ENCODE peak calls at places on chromosomes 13 and 19, in nine cellular contexts. One of them, this sample, is unnamed.
A peak's percentile ranks its signal among the peaks of the same experiment; 100 is the strongest.

GRCh38 chr13:33236021-33236420 is 49.5 kb downstream of the STARD13 start:
- DNase-seq in activated CD8-positive, alpha-beta memory T cell treated with anti-CD3 and anti-CD28 coated beads for 24 hours: no peak
- DNase-seq in Panc1: no peak
- DNase-seq in stimulated activated naive CD8-positive, alpha-beta T cell treated with anti-CD3 and anti-CD28 coated beads, Interleukin-15, Interleukin-2, amounts not matched to agents 100 U/mL and 50 U/mL, for 24 hours: no peak
- DNase-seq in H9: no peak
- DNase-seq in IMR-90: peak; percentile 80
- DNase-seq in cardiac fibroblast: peak; percentile 64
- DNase-seq in HFFc6: peak; percentile 65
- DNase-seq in BJ: peak; percentile 63
- DNase-seq in this sample: no peak

GRCh38 chr13:77028202-77028601 is 1.2 kb upstream of the FBXL3 start:
- DNase-seq in activated CD8-positive, alpha-beta memory T cell treated with anti-CD3 and anti-CD28 coated beads for 24 hours: no peak
- DNase-seq in Panc1: no peak
- DNase-seq in stimulated activated naive CD8-positive, alpha-beta T cell treated with anti-CD3 and anti-CD28 coated beads, Interleukin-15, Interleukin-2, amounts not matched to agents 100 U/mL and 50 U/mL, for 24 hours: no peak
- DNase-seq in H9: no peak
- DNase-seq in IMR-90: no peak
- DNase-seq in cardiac fibroblast: peak; percentile 36
- DNase-seq in HFFc6: peak; percentile 6
- DNase-seq in BJ: no peak
- DNase-seq in this sample: peak; percentile 57

GRCh38 chr19:49243129-49243528 is 81.9 kb downstream of the SLC6A16 start:
- DNase-seq in activated CD8-positive, alpha-beta memory T cell treated with anti-CD3 and anti-CD28 coated beads for 24 hours: no peak
- DNase-seq in Panc1: no peak
- DNase-seq in stimulated activated naive CD8-positive, alpha-beta T cell treated with anti-CD3 and anti-CD28 coated beads, Interleukin-15, Interleukin-2, amounts not matched to agents 100 U/mL and 50 U/mL, for 24 hours: no peak
- DNase-seq in H9: no peak
- DNase-seq in IMR-90: no peak
- DNase-seq in cardiac fibroblast: no peak
- DNase-seq in HFFc6: no peak
- DNase-seq in BJ: no peak
- DNase-seq in this sample: no peak

GRCh38 chr13:83765796-83766195 is 116.5 kb downstream of the SLITRK1 start:
- DNase-seq in activated CD8-positive, alpha-beta memory T cell treated with anti-CD3 and anti-CD28 coated beads for 24 hours: no peak
- DNase-seq in Panc1: no peak
- DNase-seq in stimulated activated naive CD8-positive, alpha-beta T cell treated with anti-CD3 and anti-CD28 coated beads, Interleukin-15, Interleukin-2, amounts not matched to agents 100 U/mL and 50 U/mL, for 24 hours: no peak
- DNase-seq in H9: no peak
- DNase-seq in IMR-90: no peak
- DNase-seq in cardiac fibroblast: no peak
- DNase-seq in HFFc6: no peak
- DNase-seq in BJ: no peak
- DNase-seq in this sample: no peak

GRCh38 chr19:5154129-5154798 is 185.4 kb downstream of the KDM4B start:
- DNase-seq in activated CD8-positive, alpha-beta memory T cell treated with anti-CD3 and anti-CD28 coated beads for 24 hours: peak; percentile 80
- DNase-seq in Panc1: no peak
- DNase-seq in stimulated activated naive CD8-positive, alpha-beta T cell treated with anti-CD3 and anti-CD28 coated beads, Interleukin-15, Interleukin-2, amounts not matched to agents 100 U/mL and 50 U/mL, for 24 hours: peak; percentile 73
- DNase-seq in H9: peak; percentile 79
- DNase-seq in IMR-90: no peak
- DNase-seq in cardiac fibroblast: peak; percentile 22
- DNase-seq in HFFc6: no peak
- DNase-seq in BJ: no peak
- DNase-seq in this sample: no peak

GRCh38 chr13:45872574-45872973 is 21.0 kb upstream of the SIAH3 start:
- DNase-seq in activated CD8-positive, alpha-beta memory T cell treated with anti-CD3 and anti-CD28 coated beads for 24 hours: no peak
- DNase-seq in Panc1: no peak
- DNase-seq in stimulated activated naive CD8-positive, alpha-beta T cell treated with anti-CD3 and anti-CD28 coated beads, Interleukin-15, Interleukin-2, amounts not matched to agents 100 U/mL and 50 U/mL, for 24 hours: no peak
- DNase-seq in H9: no peak
- DNase-seq in IMR-90: no peak
- DNase-seq in cardiac fibroblast: no peak
- DNase-seq in HFFc6: no peak
- DNase-seq in BJ: no peak
- DNase-seq in this sample: no peak

GRCh38 chr19:19533826-19534225 is 4.2 kb upstream of the CILP2 start:
- DNase-seq in activated CD8-positive, alpha-beta memory T cell treated with anti-CD3 and anti-CD28 coated beads for 24 hours: no peak
- DNase-seq in Panc1: no peak
- DNase-seq in stimulated activated naive CD8-positive, alpha-beta T cell treated with anti-CD3 and anti-CD28 coated beads, Interleukin-15, Interleukin-2, amounts not matched to agents 100 U/mL and 50 U/mL, for 24 hours: no peak
- DNase-seq in H9: no peak
- DNase-seq in IMR-90: no peak
- DNase-seq in cardiac fibroblast: no peak
- DNase-seq in HFFc6: no peak
- DNase-seq in BJ: no peak
- DNase-seq in this sample: no peak

GRCh38 chr13:27928353-27928804 is 8.6 kb downstream of the PDX1 start:
- DNase-seq in activated CD8-positive, alpha-beta memory T cell treated with anti-CD3 and anti-CD28 coated beads for 24 hours: no peak
- DNase-seq in Panc1: no peak
- DNase-seq in stimulated activated naive CD8-positive, alpha-beta T cell treated with anti-CD3 and anti-CD28 coated beads, Interleukin-15, Interleukin-2, amounts not matched to agents 100 U/mL and 50 U/mL, for 24 hours: no peak
- DNase-seq in H9: no peak
- DNase-seq in IMR-90: no peak
- DNase-seq in cardiac fibroblast: no peak
- DNase-seq in HFFc6: no peak
- DNase-seq in BJ: no peak
- DNase-seq in this sample: no peak

GRCh38 chr19:29983568-29983967 is 41.5 kb downstream of the URI1 start:
- DNase-seq in activated CD8-positive, alpha-beta memory T cell treated with anti-CD3 and anti-CD28 coated beads for 24 hours: no peak
- DNase-seq in Panc1: no peak
- DNase-seq in stimulated activated naive CD8-positive, alpha-beta T cell treated with anti-CD3 and anti-CD28 coated beads, Interleukin-15, Interleukin-2, amounts not matched to agents 100 U/mL and 50 U/mL, for 24 hours: no peak
- DNase-seq in H9: no peak
- DNase-seq in IMR-90: no peak
- DNase-seq in cardiac fibroblast: no peak
- DNase-seq in HFFc6: no peak
- DNase-seq in BJ: no peak
- DNase-seq in this sample: no peak

GRCh38 chr19:7898967-7899366 is 4.7 kb upstream of the MAP2K7 start:
- DNase-seq in activated CD8-positive, alpha-beta memory T cell treated with anti-CD3 and anti-CD28 coated beads for 24 hours: no peak
- DNase-seq in Panc1: no peak
- DNase-seq in stimulated activated naive CD8-positive, alpha-beta T cell treated with anti-CD3 and anti-CD28 coated beads, Interleukin-15, Interleukin-2, amounts not matched to agents 100 U/mL and 50 U/mL, for 24 hours: no peak
- DNase-seq in H9: no peak
- DNase-seq in IMR-90: no peak
- DNase-seq in cardiac fibroblast: no peak
- DNase-seq in HFFc6: no peak
- DNase-seq in BJ: no peak
- DNase-seq in this sample: no peak

GRCh38 chr13:100314132-100314910 is 225.4 kb downstream of the PCCA start:
- DNase-seq in activated CD8-positive, alpha-beta memory T cell treated with anti-CD3 and anti-CD28 coated beads for 24 hours: no peak
- DNase-seq in Panc1: no peak
- DNase-seq in stimulated activated naive CD8-positive, alpha-beta T cell treated with anti-CD3 and anti-CD28 coated beads, Interleukin-15, Interleukin-2, amounts not matched to agents 100 U/mL and 50 U/mL, for 24 hours: no peak
- DNase-seq in H9: no peak
- DNase-seq in IMR-90: no peak
- DNase-seq in cardiac fibroblast: no peak
- DNase-seq in HFFc6: no peak
- DNase-seq in BJ: no peak
- DNase-seq in this sample: no peak

GRCh38 chr19:38211779-38212178 is 12.2 kb downstream of the DPF1 start:
- DNase-seq in activated CD8-positive, alpha-beta memory T cell treated with anti-CD3 and anti-CD28 coated beads for 24 hours: no peak
- DNase-seq in Panc1: no peak
- DNase-seq in stimulated activated naive CD8-positive, alpha-beta T cell treated with anti-CD3 and anti-CD28 coated beads, Interleukin-15, Interleukin-2, amounts not matched to agents 100 U/mL and 50 U/mL, for 24 hours: no peak
- DNase-seq in H9: peak; percentile 60
- DNase-seq in IMR-90: no peak
- DNase-seq in cardiac fibroblast: no peak
- DNase-seq in HFFc6: no peak
- DNase-seq in BJ: no peak
- DNase-seq in this sample: no peak

GRCh38 chr13:47480121-47480520 is 521.0 kb downstream of the SUCLA2 start:
- DNase-seq in activated CD8-positive, alpha-beta memory T cell treated with anti-CD3 and anti-CD28 coated beads for 24 hours: no peak
- DNase-seq in Panc1: no peak
- DNase-seq in stimulated activated naive CD8-positive, alpha-beta T cell treated with anti-CD3 and anti-CD28 coated beads, Interleukin-15, Interleukin-2, amounts not matched to agents 100 U/mL and 50 U/mL, for 24 hours: no peak
- DNase-seq in H9: no peak
- DNase-seq in IMR-90: peak; percentile 96
- DNase-seq in cardiac fibroblast: peak; percentile 65
- DNase-seq in HFFc6: peak; percentile 83
- DNase-seq in BJ: peak; percentile 67
- DNase-seq in this sample: no peak

GRCh38 chr13:47277774-47278173 is 380.9 kb upstream of the HTR2A start:
- DNase-seq in activated CD8-positive, alpha-beta memory T cell treated with anti-CD3 and anti-CD28 coated beads for 24 hours: no peak
- DNase-seq in Panc1: no peak
- DNase-seq in stimulated activated naive CD8-positive, alpha-beta T cell treated with anti-CD3 and anti-CD28 coated beads, Interleukin-15, Interleukin-2, amounts not matched to agents 100 U/mL and 50 U/mL, for 24 hours: no peak
- DNase-seq in H9: no peak
- DNase-seq in IMR-90: peak; percentile 44
- DNase-seq in cardiac fibroblast: peak; percentile 27
- DNase-seq in HFFc6: no peak
- DNase-seq in BJ: no peak
- DNase-seq in this sample: no peak

GRCh38 chr19:40724848-40725247 is 7.9 kb downstream of the ITPKC start:
- DNase-seq in activated CD8-positive, alpha-beta memory T cell treated with anti-CD3 and anti-CD28 coated beads for 24 hours: no peak
- DNase-seq in Panc1: no peak
- DNase-seq in stimulated activated naive CD8-positive, alpha-beta T cell treated with anti-CD3 and anti-CD28 coated beads, Interleukin-15, Interleukin-2, amounts not matched to agents 100 U/mL and 50 U/mL, for 24 hours: no peak
- DNase-seq in H9: no peak
- DNase-seq in IMR-90: no peak
- DNase-seq in cardiac fibroblast: no peak
- DNase-seq in HFFc6: no peak
- DNase-seq in BJ: no peak
- DNase-seq in this sample: no peak

GRCh38 chr13:110965038-110965754 is 50.3 kb upstream of the ANKRD10 start:
- DNase-seq in activated CD8-positive, alpha-beta memory T cell treated with anti-CD3 and anti-CD28 coated beads for 24 hours: no peak
- DNase-seq in Panc1: peak; percentile 45
- DNase-seq in stimulated activated naive CD8-positive, alpha-beta T cell treated with anti-CD3 and anti-CD28 coated beads, Interleukin-15, Interleukin-2, amounts not matched to agents 100 U/mL and 50 U/mL, for 24 hours: no peak
- DNase-seq in H9: no peak
- DNase-seq in IMR-90: peak; percentile 89
- DNase-seq in cardiac fibroblast: peak; percentile 41
- DNase-seq in HFFc6: peak; percentile 93
- DNase-seq in BJ: peak; percentile 39
- DNase-seq in this sample: no peak

GRCh38 chr13:26784704-26785639 is 24.4 kb upstream of the GPR12 start:
- DNase-seq in activated CD8-positive, alpha-beta memory T cell treated with anti-CD3 and anti-CD28 coated beads for 24 hours: peak; percentile 62
- DNase-seq in Panc1: no peak
- DNase-seq in stimulated activated naive CD8-positive, alpha-beta T cell treated with anti-CD3 and anti-CD28 coated beads, Interleukin-15, Interleukin-2, amounts not matched to agents 100 U/mL and 50 U/mL, for 24 hours: peak; percentile 24
- DNase-seq in H9: peak; percentile 62
- DNase-seq in IMR-90: no peak
- DNase-seq in cardiac fibroblast: no peak
- DNase-seq in HFFc6: no peak
- DNase-seq in BJ: no peak
- DNase-seq in this sample: no peak

GRCh38 chr19:51520710-51521109 is 10.8 kb downstream of the SIGLEC6 start:
- DNase-seq in activated CD8-positive, alpha-beta memory T cell treated with anti-CD3 and anti-CD28 coated beads for 24 hours: no peak
- DNase-seq in Panc1: no peak
- DNase-seq in stimulated activated naive CD8-positive, alpha-beta T cell treated with anti-CD3 and anti-CD28 coated beads, Interleukin-15, Interleukin-2, amounts not matched to agents 100 U/mL and 50 U/mL, for 24 hours: no peak
- DNase-seq in H9: no peak
- DNase-seq in IMR-90: no peak
- DNase-seq in cardiac fibroblast: no peak
- DNase-seq in HFFc6: no peak
- DNase-seq in BJ: no peak
- DNase-seq in this sample: no peak

GRCh38 chr19:45955905-45956608 is 17.6 kb downstream of the NOVA2 start:
- DNase-seq in activated CD8-positive, alpha-beta memory T cell treated with anti-CD3 and anti-CD28 coated beads for 24 hours: no peak
- DNase-seq in Panc1: no peak
- DNase-seq in stimulated activated naive CD8-positive, alpha-beta T cell treated with anti-CD3 and anti-CD28 coated beads, Interleukin-15, Interleukin-2, amounts not matched to agents 100 U/mL and 50 U/mL, for 24 hours: no peak
- DNase-seq in H9: no peak
- DNase-seq in IMR-90: peak; percentile 7
- DNase-seq in cardiac fibroblast: peak; percentile 79
- DNase-seq in HFFc6: no peak
- DNase-seq in BJ: no peak
- DNase-seq in this sample: peak; percentile 90

GRCh38 chr19:52991484-52991883 is 22.2 kb upstream of the ERVV-1 start:
- DNase-seq in activated CD8-positive, alpha-beta memory T cell treated with anti-CD3 and anti-CD28 coated beads for 24 hours: no peak
- DNase-seq in Panc1: peak; percentile 63
- DNase-seq in stimulated activated naive CD8-positive, alpha-beta T cell treated with anti-CD3 and anti-CD28 coated beads, Interleukin-15, Interleukin-2, amounts not matched to agents 100 U/mL and 50 U/mL, for 24 hours: no peak
- DNase-seq in H9: no peak
- DNase-seq in IMR-90: peak; percentile 37
- DNase-seq in cardiac fibroblast: peak; percentile 46
- DNase-seq in HFFc6: peak; percentile 78
- DNase-seq in BJ: peak; percentile 4
- DNase-seq in this sample: no peak

GRCh38 chr19:34480971-34481821 is at the start of gene WTIP:
- DNase-seq in activated CD8-positive, alpha-beta memory T cell treated with anti-CD3 and anti-CD28 coated beads for 24 hours: no peak
- DNase-seq in Panc1: no peak
- DNase-seq in stimulated activated naive CD8-positive, alpha-beta T cell treated with anti-CD3 and anti-CD28 coated beads, Interleukin-15, Interleukin-2, amounts not matched to agents 100 U/mL and 50 U/mL, for 24 hours: no peak
- DNase-seq in H9: peak; percentile 74
- DNase-seq in IMR-90: peak; percentile 88
- DNase-seq in cardiac fibroblast: peak; percentile 95
- DNase-seq in HFFc6: peak; percentile 67
- DNase-seq in BJ: no peak
- DNase-seq in this sample: peak; percentile 79

GRCh38 chr19:1171755-1172352 is 2.2 kb downstream of the SBNO2 start:
- DNase-seq in activated CD8-positive, alpha-beta memory T cell treated with anti-CD3 and anti-CD28 coated beads for 24 hours: no peak
- DNase-seq in Panc1: no peak
- DNase-seq in stimulated activated naive CD8-positive, alpha-beta T cell treated with anti-CD3 and anti-CD28 coated beads, Interleukin-15, Interleukin-2, amounts not matched to agents 100 U/mL and 50 U/mL, for 24 hours: no peak
- DNase-seq in H9: no peak
- DNase-seq in IMR-90: no peak
- DNase-seq in cardiac fibroblast: peak; percentile 37
- DNase-seq in HFFc6: no peak
- DNase-seq in BJ: no peak
- DNase-seq in this sample: no peak

This sample was measured in heart right ventricle.